ENCODE peak calls at places on chromosomes 5 and 9, in five cellular contexts. K is right lobe of liver, Z is fibroblast of lung, T is type B pancreatic cell, P is GM20000. R is an unnamed sample.

GRCh38 chr9:18906656-18907395 is 126.2 kb downstream of the SAXO1 start:
- DNase-seq in K (no peak), Z (peak), T (no peak), P (no peak), R (no peak)

GRCh38 chr9:134128727-134129679 is 6.9 kb upstream of the WDR5 start:
- DNase-seq in K (no peak), Z (no peak), T (no peak), P (no peak), R (no peak)

GRCh38 chr5:172364773-172365172 is 81.2 kb upstream of the UBTD2 start:
- DNase-seq in K (no peak), Z (no peak), T (no peak), P (no peak), R (no peak)

GRCh38 chr5:116032094-116032517 is at the start of gene ARL14EPL:
- DNase-seq in K (peak), Z (peak), T (no peak), P (peak), R (no peak)

GRCh38 chr5:57900356-57900944 is 417.8 kb upstream of the ACTBL2 start:
- DNase-seq in K (no peak), Z (no peak), T (no peak), P (no peak), R (no peak)

GRCh38 chr5:144468542-144468941 is 297.9 kb downstream of the KCTD16 start:
- DNase-seq in K (no peak), Z (no peak), T (no peak), P (no peak), R (no peak)

GRCh38 chr5:132385321-132386105 is 16.0 kb downstream of the SLC22A5 start:
- DNase-seq in K (peak), Z (peak), T (peak), P (peak), R (peak)

GRCh38 chr9:108316633-108317032 is 539.2 kb downstream of the ACTL7B start:
- DNase-seq in K (no peak), Z (no peak), T (no peak), P (no peak), R (no peak)

GRCh38 chr5:95701074-95701473 is 18.3 kb upstream of the SPATA9 start:
- DNase-seq in K (no peak), Z (no peak), T (no peak), P (no peak), R (no peak)

GRCh38 chr9:127537792-127538191 is 74.3 kb upstream of the STXBP1 start:
- DNase-seq in K (no peak), Z (no peak), T (no peak), P (peak), R (no peak)
- TF ChIP-seq CTCF in K (no peak), Z (peak), T (no peak), P (no peak), R (no peak)

DNA sequence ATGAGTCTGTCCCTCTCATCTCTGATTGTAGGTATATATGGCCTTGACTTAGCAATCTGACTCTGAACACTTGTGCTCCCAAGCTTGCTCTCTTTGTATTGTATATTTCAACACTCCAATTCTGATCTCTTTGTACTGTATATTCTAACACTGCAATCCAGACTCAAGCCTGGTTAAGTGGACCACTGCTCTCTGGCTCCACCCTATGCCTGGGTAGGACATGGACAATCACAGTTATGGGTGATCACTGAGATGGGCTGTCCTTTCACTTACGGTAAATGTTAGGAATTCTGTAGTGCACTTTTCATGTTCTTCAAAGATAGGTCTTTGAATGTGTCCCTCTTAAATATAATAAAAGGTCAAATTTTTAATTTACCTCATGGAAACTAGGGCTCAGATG is 165.1 kb downstream of the TLR4 start:
- DNase-seq in K (no peak), Z (no peak), T (no peak), P (no peak), R (no peak)
- TF ChIP-seq CTCF in K (no peak), Z (no peak), T (no peak), P (no peak), R (no peak)

DNA sequence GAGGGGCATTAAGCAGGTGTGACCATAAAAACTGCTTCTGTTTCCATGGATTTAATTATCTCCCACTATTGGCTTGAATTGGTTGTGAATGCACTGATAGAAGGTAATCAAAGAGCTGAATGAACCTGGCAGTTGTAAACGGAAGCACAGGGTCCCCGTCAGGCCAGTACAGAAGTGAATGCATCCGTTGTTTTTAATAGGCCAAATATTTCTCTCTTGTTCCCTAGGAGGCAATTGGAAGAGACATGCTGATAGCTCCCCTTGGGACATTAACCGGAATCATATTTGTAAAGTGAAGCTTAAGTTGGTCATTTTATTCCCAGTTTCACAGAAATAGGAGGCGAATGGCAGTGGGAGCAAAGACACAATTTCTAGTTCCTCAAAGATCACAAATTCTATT is 147.1 kb downstream of the CAVIN4 start:
- DNase-seq in K (no peak), Z (no peak), T (no peak), P (no peak), R (no peak)
- TF ChIP-seq CTCF in K (no peak), Z (no peak), T (no peak), P (no peak), R (no peak)

GRCh38 chr9:112184946-112185345 is 9.8 kb upstream of the SUSD1 start:
- DNase-seq in K (no peak), Z (no peak), T (no peak), P (no peak), R (no peak)

GRCh38 chr9:112184211-112184610 is 9.1 kb upstream of the SUSD1 start:
- DNase-seq in K (no peak), Z (no peak), T (no peak), P (no peak), R (no peak)

GRCh38 chr9:112188884-112189283 is 13.8 kb upstream of the SUSD1 start:
- DNase-seq in K (no peak), Z (no peak), T (no peak), P (no peak), R (no peak)

GRCh38 chr9:112186695-112187094 is 11.6 kb upstream of the SUSD1 start:
- DNase-seq in K (no peak), Z (no peak), T (no peak), P (no peak), R (no peak)
- TF ChIP-seq CTCF in K (no peak), Z (no peak), T (no peak), P (no peak), R (no peak)

DNA sequence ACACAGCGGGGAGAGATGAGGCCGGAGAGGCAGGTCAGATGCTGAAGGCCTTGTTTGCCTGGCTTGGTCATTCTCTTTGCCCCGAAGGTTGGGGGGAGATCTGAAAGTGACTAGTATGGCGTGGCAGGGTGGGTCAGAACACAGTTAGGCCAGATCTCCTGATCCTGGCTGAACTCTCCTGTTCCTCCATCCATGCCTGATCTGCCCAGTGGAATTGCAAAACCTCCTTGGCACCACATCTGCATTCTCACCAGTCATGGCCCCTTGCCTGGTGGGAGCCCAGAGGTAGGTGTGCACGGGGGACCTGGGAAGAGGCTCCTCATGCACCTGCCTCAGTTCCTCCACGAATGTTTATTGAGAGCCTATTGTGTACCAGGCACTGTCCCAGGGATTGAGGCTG is 23.2 kb downstream of the TEX53 start:
- DNase-seq in K (no peak), Z (no peak), T (no peak), P (no peak), R (no peak)
- TF ChIP-seq CTCF in K (no peak), Z (no peak), T (no peak), P (no peak), R (no peak)

DNA sequence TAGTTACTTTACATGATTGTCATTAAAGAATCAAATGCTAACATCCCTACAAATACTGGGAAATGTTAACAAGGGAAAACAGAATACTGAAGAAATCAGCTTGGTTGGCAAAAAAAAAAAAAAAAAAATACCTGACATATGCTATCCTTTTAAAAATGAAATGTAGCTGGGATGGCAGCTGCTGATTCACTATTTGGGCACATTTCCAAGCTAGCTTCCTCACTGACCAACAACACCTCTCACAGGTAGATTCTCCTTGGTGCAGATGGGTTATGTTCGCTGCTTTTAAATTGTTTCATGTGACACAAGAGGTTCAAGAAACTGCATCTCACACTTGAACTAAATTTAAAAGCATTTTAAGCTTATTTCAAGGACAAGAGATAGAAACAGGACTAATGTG is 6.1 kb upstream of the PRUNE2 start:
- DNase-seq in K (no peak), Z (no peak), T (no peak), P (no peak), R (no peak)
- TF ChIP-seq CTCF in K (no peak), Z (no peak), T (no peak), P (no peak), R (no peak)

GRCh38 chr9:2985343-2985742 is 141.4 kb upstream of the PUM3 start:
- DNase-seq in K (no peak), Z (no peak), T (no peak), P (no peak), R (no peak)

GRCh38 chr9:2987679-2988078 is 143.8 kb upstream of the PUM3 start:
- DNase-seq in K (no peak), Z (no peak), T (no peak), P (no peak), R (no peak)

GRCh38 chr9:2992427-2992826 is 148.5 kb upstream of the PUM3 start:
- DNase-seq in K (no peak), Z (no peak), T (no peak), P (no peak), R (no peak)

DNA sequence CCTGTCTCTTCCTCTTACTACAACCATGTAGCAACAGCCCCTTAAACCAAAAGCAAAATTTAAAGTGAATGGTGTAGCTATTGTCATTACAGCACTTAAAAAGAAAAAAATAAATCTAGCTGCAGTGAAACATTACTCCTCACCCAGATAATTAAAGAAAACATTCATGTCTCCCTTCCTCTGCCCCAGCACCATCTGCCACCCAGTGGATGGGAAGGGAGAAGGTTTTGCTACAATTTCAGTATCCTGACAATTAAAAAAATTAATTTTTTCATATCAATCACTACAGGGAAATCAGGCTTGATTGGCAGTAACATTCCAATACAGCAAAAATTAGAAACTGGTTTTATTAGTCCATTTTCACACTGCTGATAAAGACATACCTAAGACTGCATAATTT is 147.4 kb upstream of the PUM3 start:
- DNase-seq in K (no peak), Z (no peak), T (no peak), P (no peak), R (no peak)
- TF ChIP-seq CTCF in K (no peak), Z (no peak), T (peak), P (no peak), R (no peak)

GRCh38 chr9:69121155-69122085 is 52.7 kb upstream of the TJP2 start:
- DNase-seq in K (peak), Z (peak), T (no peak), P (peak), R (peak)
- TF ChIP-seq CTCF in K (no peak), Z (no peak), T (peak), P (no peak), R (no peak)

GRCh38 chr5:36240779-36241635 is 718 bp downstream of the NADK2 start:
- DNase-seq in K (peak), Z (peak), T (peak), P (peak), R (peak)
- TF ChIP-seq CTCF in K (no peak), Z (peak), T (no peak), P (no peak), R (no peak)

DNA sequence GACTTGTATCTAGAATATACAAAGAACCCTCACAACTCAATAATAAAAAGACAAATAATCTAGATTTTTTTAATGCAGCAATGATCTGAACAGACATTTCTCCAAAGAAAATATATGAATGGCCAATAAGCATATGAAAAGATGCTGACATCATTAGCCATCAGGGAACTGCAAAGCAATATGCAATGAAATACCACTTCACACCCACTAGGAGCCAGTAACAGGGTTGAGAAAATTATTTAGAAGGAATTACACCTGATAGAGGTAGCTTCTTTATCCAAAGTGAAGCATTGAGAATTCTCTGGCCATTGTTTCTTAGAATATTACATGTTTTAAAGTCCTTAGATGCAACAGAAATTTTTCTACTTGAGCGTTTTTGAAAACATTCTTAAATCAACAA is 316.9 kb downstream of the KCNN2 start:
- DNase-seq in K (no peak), Z (no peak), T (no peak), P (no peak), R (no peak)
- TF ChIP-seq CTCF in K (no peak), Z (no peak), T (peak), P (no peak), R (no peak)

R was measured in activated B cell treated with CpG ODN at 0.5 μM for 24 hours.